ENCODE peak calls at places on chromosomes 1 and 21, in six cellular contexts. One of them, this sample, is unnamed.

GRCh38 chr1:177256153-177256814 is 85.5 kb downstream of the BRINP2 start:
- DNase-seq in stimulated activated CD8-positive, alpha-beta memory T cell treated with anti-CD3 and anti-CD28 coated beads, Interleukin-2, amount 100 ng/mL, for 1 hour: no peak
- DNase-seq in memory B cell: no peak
- DNase-seq in T-helper 2 cell: no peak
- DNase-seq in stromal cell of bone marrow: peak; percentile 93
- DNase-seq in dorsolateral prefrontal cortex: peak; percentile 55
- DNase-seq in this sample: peak; percentile 59

GRCh38 chr1:245864872-245865271 is 642.2 kb downstream of the SMYD3 start:
- DNase-seq in stimulated activated CD8-positive, alpha-beta memory T cell treated with anti-CD3 and anti-CD28 coated beads, Interleukin-2, amount 100 ng/mL, for 1 hour: no peak
- DNase-seq in memory B cell: no peak
- DNase-seq in T-helper 2 cell: no peak
- DNase-seq in stromal cell of bone marrow: no peak
- DNase-seq in dorsolateral prefrontal cortex: no peak
- DNase-seq in this sample: no peak

GRCh38 chr1:55214903-55215193 is 316 bp downstream of the USP24 start:
- DNase-seq in stimulated activated CD8-positive, alpha-beta memory T cell treated with anti-CD3 and anti-CD28 coated beads, Interleukin-2, amount 100 ng/mL, for 1 hour: no peak
- DNase-seq in memory B cell: peak; percentile 5
- DNase-seq in T-helper 2 cell: no peak
- DNase-seq in stromal cell of bone marrow: no peak
- DNase-seq in dorsolateral prefrontal cortex: peak; percentile 40
- DNase-seq in this sample: no peak

GRCh38 chr21:25733859-25734653 is 648 bp downstream of the ATP5PF start:
- DNase-seq in stimulated activated CD8-positive, alpha-beta memory T cell treated with anti-CD3 and anti-CD28 coated beads, Interleukin-2, amount 100 ng/mL, for 1 hour: no peak
- DNase-seq in memory B cell: peak; percentile 2
- DNase-seq in T-helper 2 cell: no peak
- DNase-seq in stromal cell of bone marrow: peak; percentile 13
- DNase-seq in dorsolateral prefrontal cortex: no peak
- DNase-seq in this sample: no peak

GRCh38 chr21:14260459-14260764 is 44.5 kb downstream of the RBM11 start:
- DNase-seq in stimulated activated CD8-positive, alpha-beta memory T cell treated with anti-CD3 and anti-CD28 coated beads, Interleukin-2, amount 100 ng/mL, for 1 hour: no peak
- DNase-seq in memory B cell: no peak
- DNase-seq in T-helper 2 cell: no peak
- DNase-seq in stromal cell of bone marrow: no peak
- DNase-seq in dorsolateral prefrontal cortex: no peak
- DNase-seq in this sample: no peak

GRCh38 chr1:119091618-119092017 is 48.8 kb downstream of the WARS2 start:
- DNase-seq in stimulated activated CD8-positive, alpha-beta memory T cell treated with anti-CD3 and anti-CD28 coated beads, Interleukin-2, amount 100 ng/mL, for 1 hour: no peak
- DNase-seq in memory B cell: no peak
- DNase-seq in T-helper 2 cell: no peak
- DNase-seq in stromal cell of bone marrow: no peak
- DNase-seq in dorsolateral prefrontal cortex: no peak
- DNase-seq in this sample: no peak

GRCh38 chr1:92817986-92818764 is 13.7 kb upstream of the RPL5 start:
- DNase-seq in stimulated activated CD8-positive, alpha-beta memory T cell treated with anti-CD3 and anti-CD28 coated beads, Interleukin-2, amount 100 ng/mL, for 1 hour: no peak
- DNase-seq in memory B cell: peak; percentile 45
- DNase-seq in T-helper 2 cell: no peak
- DNase-seq in stromal cell of bone marrow: no peak
- DNase-seq in dorsolateral prefrontal cortex: no peak
- DNase-seq in this sample: no peak

GRCh38 chr1:145960468-145961108 is 2.8 kb upstream of the LIX1L start:
- DNase-seq in stimulated activated CD8-positive, alpha-beta memory T cell treated with anti-CD3 and anti-CD28 coated beads, Interleukin-2, amount 100 ng/mL, for 1 hour: peak; percentile 31
- DNase-seq in memory B cell: no peak
- DNase-seq in T-helper 2 cell: peak; percentile 39
- DNase-seq in stromal cell of bone marrow: no peak
- DNase-seq in dorsolateral prefrontal cortex: peak; percentile 56
- DNase-seq in this sample: no peak

GRCh38 chr1:76833856-76834255 is 33.4 kb upstream of the ST6GALNAC5 start:
- DNase-seq in stimulated activated CD8-positive, alpha-beta memory T cell treated with anti-CD3 and anti-CD28 coated beads, Interleukin-2, amount 100 ng/mL, for 1 hour: no peak
- DNase-seq in memory B cell: no peak
- DNase-seq in T-helper 2 cell: no peak
- DNase-seq in stromal cell of bone marrow: no peak
- DNase-seq in dorsolateral prefrontal cortex: no peak
- DNase-seq in this sample: no peak

GRCh38 chr1:178702141-178702540 is 22.9 kb upstream of the RALGPS2 start:
- DNase-seq in stimulated activated CD8-positive, alpha-beta memory T cell treated with anti-CD3 and anti-CD28 coated beads, Interleukin-2, amount 100 ng/mL, for 1 hour: no peak
- DNase-seq in memory B cell: no peak
- DNase-seq in T-helper 2 cell: no peak
- DNase-seq in stromal cell of bone marrow: no peak
- DNase-seq in dorsolateral prefrontal cortex: no peak
- DNase-seq in this sample: no peak

GRCh38 chr21:46297311-46298082 is 11.4 kb downstream of the YBEY start:
- DNase-seq in stimulated activated CD8-positive, alpha-beta memory T cell treated with anti-CD3 and anti-CD28 coated beads, Interleukin-2, amount 100 ng/mL, for 1 hour: no peak
- DNase-seq in memory B cell: no peak
- DNase-seq in T-helper 2 cell: no peak
- DNase-seq in stromal cell of bone marrow: no peak
- DNase-seq in dorsolateral prefrontal cortex: no peak
- DNase-seq in this sample: no peak

GRCh38 chr21:43865471-43866181 is 603 bp downstream of the AGPAT3 start:
- DNase-seq in stimulated activated CD8-positive, alpha-beta memory T cell treated with anti-CD3 and anti-CD28 coated beads, Interleukin-2, amount 100 ng/mL, for 1 hour: peak; percentile 28
- DNase-seq in memory B cell: peak; percentile 45
- DNase-seq in T-helper 2 cell: no peak
- DNase-seq in stromal cell of bone marrow: no peak
- DNase-seq in dorsolateral prefrontal cortex: no peak
- DNase-seq in this sample: no peak

GRCh38 chr1:244435562-244436205 is 16.0 kb downstream of the ADSS2 start:
- DNase-seq in stimulated activated CD8-positive, alpha-beta memory T cell treated with anti-CD3 and anti-CD28 coated beads, Interleukin-2, amount 100 ng/mL, for 1 hour: no peak
- DNase-seq in memory B cell: no peak
- DNase-seq in T-helper 2 cell: no peak
- DNase-seq in stromal cell of bone marrow: peak; percentile 82
- DNase-seq in dorsolateral prefrontal cortex: no peak
- DNase-seq in this sample: peak; percentile 40

GRCh38 chr21:35508389-35508888 is 459.3 kb upstream of the RUNX1 start:
- DNase-seq in stimulated activated CD8-positive, alpha-beta memory T cell treated with anti-CD3 and anti-CD28 coated beads, Interleukin-2, amount 100 ng/mL, for 1 hour: no peak
- DNase-seq in memory B cell: no peak
- DNase-seq in T-helper 2 cell: no peak
- DNase-seq in stromal cell of bone marrow: peak; percentile 82
- DNase-seq in dorsolateral prefrontal cortex: peak; percentile 51
- DNase-seq in this sample: peak; percentile 52

GRCh38 chr1:91768786-91769697 is 116.9 kb downstream of the TGFBR3 start:
- DNase-seq in stimulated activated CD8-positive, alpha-beta memory T cell treated with anti-CD3 and anti-CD28 coated beads, Interleukin-2, amount 100 ng/mL, for 1 hour: no peak
- DNase-seq in memory B cell: no peak
- DNase-seq in T-helper 2 cell: no peak
- DNase-seq in stromal cell of bone marrow: peak; percentile 64
- DNase-seq in dorsolateral prefrontal cortex: no peak
- DNase-seq in this sample: no peak

GRCh38 chr1:235583511-235584001 is 66.0 kb downstream of the GNG4 start:
- DNase-seq in stimulated activated CD8-positive, alpha-beta memory T cell treated with anti-CD3 and anti-CD28 coated beads, Interleukin-2, amount 100 ng/mL, for 1 hour: no peak
- DNase-seq in memory B cell: no peak
- DNase-seq in T-helper 2 cell: no peak
- DNase-seq in stromal cell of bone marrow: no peak
- DNase-seq in dorsolateral prefrontal cortex: peak; percentile 49
- DNase-seq in this sample: no peak

GRCh38 chr1:153907134-153907533 is 15.6 kb downstream of the GATAD2B start:
- DNase-seq in stimulated activated CD8-positive, alpha-beta memory T cell treated with anti-CD3 and anti-CD28 coated beads, Interleukin-2, amount 100 ng/mL, for 1 hour: no peak
- DNase-seq in memory B cell: no peak
- DNase-seq in T-helper 2 cell: no peak
- DNase-seq in stromal cell of bone marrow: no peak
- DNase-seq in dorsolateral prefrontal cortex: no peak
- DNase-seq in this sample: no peak

GRCh38 chr1:1259948-1260614 is 13.6 kb upstream of the C1QTNF12 start:
- DNase-seq in stimulated activated CD8-positive, alpha-beta memory T cell treated with anti-CD3 and anti-CD28 coated beads, Interleukin-2, amount 100 ng/mL, for 1 hour: no peak
- DNase-seq in memory B cell: no peak
- DNase-seq in T-helper 2 cell: no peak
- DNase-seq in stromal cell of bone marrow: no peak
- DNase-seq in dorsolateral prefrontal cortex: no peak
- DNase-seq in this sample: no peak